ENCODE peak calls at places on chromosome 4, in six cellular contexts. A, F, W, E, M and S are unnamed samples.

GRCh38 chr4:55618546-55619143 is 17.5 kb downstream of the NMU start:
- DNase-seq in A (no peak), F (no peak), W (no peak), E (no peak), M (no peak), S (no peak)

GRCh38 chr4:69321153-69321729 is 41.0 kb downstream of the UGT2B28 start:
- DNase-seq in A (no peak), F (no peak), W (no peak), E (no peak), M (no peak), S (peak)

GRCh38 chr4:80097395-80098177 is 24.6 kb upstream of the ANTXR2 start:
- DNase-seq in A (peak), F (no peak), W (no peak), E (no peak), M (peak), S (no peak)

GRCh38 chr4:73899321-73899720 is 30.1 kb downstream of the CXCL1 start:
- DNase-seq in A (no peak), F (no peak), W (no peak), E (no peak), M (no peak), S (peak)

GRCh38 chr4:143046454-143046853 is 138.3 kb upstream of the USP38 start:
- DNase-seq in A (no peak), F (no peak), W (no peak), E (no peak), M (no peak), S (no peak)

GRCh38 chr4:127558088-127558487 is 74.7 kb upstream of the INTU start:
- DNase-seq in A (no peak), F (no peak), W (no peak), E (no peak), M (no peak), S (no peak)

GRCh38 chr4:83552085-83552484 is 16.2 kb downstream of the GPAT3 start:
- DNase-seq in A (peak), F (no peak), W (peak), E (no peak), M (no peak), S (no peak)

GRCh38 chr4:106312377-106312776 is 3.6 kb downstream of the TBCK start:
- DNase-seq in A (no peak), F (no peak), W (no peak), E (no peak), M (no peak), S (no peak)

GRCh38 chr4:86670739-86671138 is 76.6 kb downstream of the PTPN13 start:
- DNase-seq in A (no peak), F (no peak), W (peak), E (no peak), M (no peak), S (no peak)

GRCh38 chr4:78720994-78721677 is 55.0 kb upstream of the BMP2K start:
- DNase-seq in A (no peak), F (no peak), W (no peak), E (no peak), M (peak), S (no peak)

GRCh38 chr4:128355301-128355700 is 67.7 kb upstream of the PGRMC2 start:
- DNase-seq in A (no peak), F (no peak), W (peak), E (no peak), M (peak), S (no peak)

GRCh38 chr4:168630445-168631187 is 133.8 kb downstream of the PALLD start:
- DNase-seq in A (no peak), F (no peak), W (peak), E (no peak), M (no peak), S (no peak)

GRCh38 chr4:154877110-154877760 is 96.2 kb downstream of the RBM46 start:
- DNase-seq in A (peak), F (no peak), W (peak), E (no peak), M (no peak), S (peak)

GRCh38 chr4:89298160-89298559 is 9.4 kb downstream of the GPRIN3 start:
- DNase-seq in A (no peak), F (no peak), W (no peak), E (no peak), M (peak), S (no peak)

GRCh38 chr4:118981839-118982381 is 93.3 kb downstream of the SYNPO2 start:
- DNase-seq in A (peak), F (peak), W (peak), E (no peak), M (peak), S (no peak)

GRCh38 chr4:95289028-95289634 is 259.6 kb downstream of the UNC5C start:
- DNase-seq in A (no peak), F (no peak), W (no peak), E (no peak), M (no peak), S (no peak)

GRCh38 chr4:185464887-185465286 is 6.6 kb downstream of the CCDC110 start:
- DNase-seq in A (no peak), F (no peak), W (no peak), E (no peak), M (no peak), S (no peak)

GRCh38 chr4:53273726-53274125 is 92.1 kb downstream of the SCFD2 start:
- DNase-seq in A (no peak), F (no peak), W (no peak), E (no peak), M (no peak), S (no peak)

GRCh38 chr4:102345795-102346100 is 466 bp upstream of the SLC39A8 start:
- DNase-seq in A (no peak), F (no peak), W (no peak), E (no peak), M (no peak), S (no peak)

GRCh38 chr4:140049924-140050681 is 103.9 kb downstream of the MAML3 start:
- DNase-seq in A (no peak), F (no peak), W (peak), E (no peak), M (no peak), S (no peak)

GRCh38 chr4:5892321-5893012 is 419 bp downstream of the CRMP1 start:
- DNase-seq in A (no peak), F (no peak), W (no peak), E (no peak), M (no peak), S (no peak)

GRCh38 chr4:161696957-161697356 is 466.8 kb downstream of the FSTL5 start:
- DNase-seq in A (peak), F (no peak), W (no peak), E (no peak), M (no peak), S (no peak)

GRCh38 chr4:158778065-158778711 is 9.4 kb downstream of the FNIP2 start:
- DNase-seq in A (no peak), F (no peak), W (no peak), E (no peak), M (no peak), S (no peak)

GRCh38 chr4:31557444-31557843 is 837.3 kb downstream of the PCDH7 start:
- DNase-seq in A (no peak), F (no peak), W (peak), E (no peak), M (no peak), S (no peak)

GRCh38 chr4:23234716-23235115 is 542.0 kb downstream of the GBA3 start:
- DNase-seq in A (no peak), F (no peak), W (no peak), E (no peak), M (no peak), S (no peak)

GRCh38 chr4:8409271-8410065 is 31.1 kb downstream of the ACOX3 start:
- DNase-seq in A (peak), F (no peak), W (peak), E (no peak), M (peak), S (no peak)

GRCh38 chr4:13597604-13598003 is 29.9 kb downstream of the BOD1L1 start:
- DNase-seq in A (no peak), F (no peak), W (no peak), E (no peak), M (no peak), S (no peak)

GRCh38 chr4:13601060-13601459 is 26.5 kb downstream of the BOD1L1 start:
- DNase-seq in A (no peak), F (no peak), W (peak), E (no peak), M (no peak), S (no peak)

GRCh38 chr4:13601848-13602247 is 25.7 kb downstream of the BOD1L1 start:
- DNase-seq in A (no peak), F (no peak), W (no peak), E (no peak), M (no peak), S (no peak)

GRCh38 chr4:13597141-13597540 is 30.4 kb downstream of the BOD1L1 start:
- DNase-seq in A (no peak), F (no peak), W (no peak), E (no peak), M (no peak), S (no peak)

GRCh38 chr4:13599159-13599558 is 28.4 kb downstream of the BOD1L1 start:
- DNase-seq in A (no peak), F (no peak), W (peak), E (no peak), M (no peak), S (no peak)
- TF ChIP-seq CTCF in A (no peak), F (peak), W (peak), E (no peak), M (no peak), S (peak)

GRCh38 chr4:43238018-43238417 is 345.5 kb downstream of the GRXCR1 start:
- DNase-seq in A (no peak), F (no peak), W (no peak), E (no peak), M (no peak), S (no peak)
- TF ChIP-seq CTCF in A (no peak), F (no peak), W (no peak), E (no peak), M (no peak), S (no peak)

DNA sequence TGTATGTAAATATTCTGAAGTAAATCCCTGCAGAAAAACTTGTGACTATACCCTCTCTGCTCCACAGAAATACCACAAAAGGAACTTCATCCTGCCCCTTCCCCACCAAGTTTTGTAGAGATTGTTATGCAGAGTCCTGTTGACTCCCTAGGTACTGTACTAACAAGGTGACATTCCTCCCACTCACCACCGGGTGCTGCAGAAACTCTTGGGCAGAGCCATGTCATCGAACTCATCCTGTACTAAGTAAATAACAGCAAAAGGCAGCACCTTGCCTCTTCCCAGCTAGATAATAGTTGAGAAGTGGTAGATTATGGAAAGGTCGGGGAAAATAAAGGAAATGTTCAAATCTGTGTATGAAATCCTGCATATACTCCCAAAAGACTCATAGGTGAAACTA is 233.3 kb downstream of the STPG2 start:
- DNase-seq in A (no peak), F (no peak), W (peak), E (no peak), M (no peak), S (peak)
- TF ChIP-seq CTCF in A (peak), F (no peak), W (peak), E (no peak), M (no peak), S (peak)

GRCh38 chr4:176150283-176150682 is 45.1 kb downstream of the SPATA4 start:
- DNase-seq in A (no peak), F (no peak), W (peak), E (no peak), M (peak), S (peak)
- TF ChIP-seq CTCF in A (peak), F (no peak), W (no peak), E (no peak), M (no peak), S (peak)

DNA sequence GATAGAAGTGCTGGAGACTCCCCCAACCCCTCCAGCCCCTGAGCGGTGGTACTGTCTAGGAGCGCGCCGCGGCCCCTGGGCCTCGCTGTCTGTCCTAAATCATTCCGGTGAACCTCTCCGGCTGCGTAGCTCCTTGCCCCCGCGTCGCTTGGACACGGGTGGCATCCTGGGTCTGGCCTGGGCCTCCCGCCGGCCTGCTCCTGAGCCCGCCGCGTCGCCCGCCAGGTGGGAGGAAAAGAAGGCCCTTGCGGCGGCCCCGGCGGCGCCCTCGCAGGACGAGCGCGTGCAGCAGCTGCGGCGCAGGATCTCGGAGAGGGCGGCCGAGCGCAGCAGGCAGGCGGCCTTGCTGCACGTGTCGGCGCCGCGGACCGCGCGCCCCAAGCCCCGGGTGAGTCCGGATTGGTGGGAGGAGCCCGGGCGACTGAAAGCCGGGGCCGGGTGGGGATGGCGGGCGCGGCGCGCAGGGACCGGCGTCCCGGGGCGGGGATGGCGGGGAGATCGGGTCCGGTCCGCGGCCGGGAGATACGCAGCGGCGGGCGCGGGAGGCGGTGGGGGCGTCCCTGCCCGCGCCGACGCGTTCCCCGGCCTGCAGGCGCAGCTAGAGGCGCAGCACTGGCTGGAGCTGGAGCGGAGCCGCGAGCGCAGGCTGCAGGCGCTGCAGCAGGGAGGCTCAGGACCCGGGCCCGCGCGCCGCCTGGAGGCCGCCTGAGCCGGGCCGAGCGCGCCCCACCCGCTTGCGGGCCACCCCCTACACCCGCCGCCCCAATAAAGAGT is 6.5 kb upstream of the RNF4 start:
- DNase-seq in A (peak), F (no peak), W (peak), E (peak), M (peak), S (no peak)
- TF ChIP-seq CTCF in A (no peak), F (no peak), W (peak), E (no peak), M (no peak), S (peak)

DNA sequence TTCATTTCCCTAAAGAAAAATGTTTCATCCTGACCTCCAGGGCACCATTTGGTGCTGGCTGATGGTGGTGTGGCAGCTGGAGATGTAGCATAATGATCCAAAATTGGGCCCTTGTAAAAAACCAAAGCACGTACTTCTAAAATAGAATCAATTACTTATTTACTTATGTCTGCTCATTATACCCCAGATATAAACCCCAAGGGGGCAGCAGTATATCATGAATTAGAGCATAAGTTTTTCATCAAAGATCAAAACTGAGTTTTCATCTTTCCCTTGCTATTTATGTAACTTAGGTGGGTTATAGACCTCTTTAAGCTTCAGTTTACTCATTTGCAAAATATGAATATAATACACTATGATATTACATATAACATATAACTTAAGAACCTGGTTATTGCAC is 241.1 kb downstream of the TACR3 start:
- DNase-seq in A (no peak), F (no peak), W (peak), E (no peak), M (no peak), S (no peak)
- TF ChIP-seq CTCF in A (peak), F (no peak), W (no peak), E (no peak), M (no peak), S (peak)

DNA sequence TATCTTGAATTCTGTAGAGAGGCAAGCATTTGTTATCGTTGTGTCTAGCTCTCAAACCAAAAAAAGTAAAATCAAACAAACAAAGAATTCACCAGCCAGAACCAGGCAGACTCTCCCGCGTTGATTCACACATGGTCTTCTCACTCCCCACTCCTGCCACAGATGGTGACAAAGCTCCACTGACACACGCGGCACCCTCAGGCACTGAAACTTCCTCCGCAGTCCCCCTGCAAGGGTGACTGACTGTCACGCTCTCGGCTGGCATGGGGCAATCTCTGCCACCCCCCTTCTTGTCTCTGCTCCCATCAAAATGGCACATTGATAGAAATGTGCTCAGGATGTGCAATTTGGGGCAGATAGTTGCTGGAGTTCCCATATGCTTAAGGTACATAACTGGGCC is 304.9 kb downstream of the DHX15 start:
- DNase-seq in A (no peak), F (no peak), W (no peak), E (no peak), M (no peak), S (no peak)
- TF ChIP-seq CTCF in A (no peak), F (no peak), W (no peak), E (no peak), M (no peak), S (no peak)

GRCh38 chr4:141614878-141615586 is 21.4 kb upstream of the IL15 start:
- DNase-seq in A (no peak), F (no peak), W (no peak), E (no peak), M (no peak), S (no peak)

GRCh38 chr4:141610365-141610764 is 26.0 kb upstream of the IL15 start:
- DNase-seq in A (no peak), F (no peak), W (no peak), E (no peak), M (no peak), S (no peak)

GRCh38 chr4:141605425-141605856 is 30.9 kb upstream of the IL15 start:
- DNase-seq in A (no peak), F (no peak), W (no peak), E (no peak), M (no peak), S (no peak)

GRCh38 chr4:141609243-141609642 is 27.1 kb upstream of the IL15 start:
- DNase-seq in A (no peak), F (no peak), W (no peak), E (no peak), M (no peak), S (peak)
- TF ChIP-seq CTCF in A (no peak), F (no peak), W (no peak), E (no peak), M (no peak), S (no peak)

DNA sequence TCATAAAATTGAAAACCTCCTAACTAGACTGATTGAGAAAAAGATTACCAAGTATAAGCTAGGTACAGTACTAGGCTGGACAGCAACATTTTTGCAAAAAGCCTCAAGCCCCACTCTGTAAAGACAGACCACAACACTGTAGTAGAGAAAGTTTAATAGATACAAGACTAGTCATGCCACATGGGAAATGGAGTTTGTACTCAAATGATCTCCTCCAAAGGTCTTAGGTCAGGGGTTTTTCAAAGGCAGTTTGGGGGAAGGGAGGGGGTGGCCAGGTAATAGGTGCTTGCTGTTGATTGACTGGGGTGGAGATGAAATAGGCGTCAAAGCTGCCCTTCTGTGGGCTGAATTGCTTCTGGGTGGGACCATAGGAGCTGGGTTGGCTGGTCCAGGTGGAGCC is 14.2 kb downstream of the CNGA1 start:
- DNase-seq in A (no peak), F (no peak), W (no peak), E (no peak), M (no peak), S (no peak)
- TF ChIP-seq CTCF in A (no peak), F (no peak), W (no peak), E (no peak), M (no peak), S (no peak)